ENCODE peak calls at places on chromosome 14, in eight cellular contexts. One of them, this sample, is unnamed.

GRCh38 chr14:70416717-70417349 is at the start of gene SYNJ2BP:
- DNase-seq in Kasumi-1: peak; percentile 18
- DNase-seq in stimulated activated CD8-positive, alpha-beta memory T cell treated with anti-CD3 and anti-CD28 coated beads, Interleukin-7, amount 100 ng/mL, for 1 hour: peak; percentile 18
- DNase-seq in stimulated activated CD4-positive, alpha-beta T cell treated with anti-CD3 and anti-CD28 coated beads, Interleukin-1b, Interleukin-23, amount 100 ng/mL, for 24 hours: peak; percentile 18
- DNase-seq in MM.1S: peak; percentile 49
- DNase-seq in iPS-NIHi11: peak; percentile 89
- DNase-seq in globus pallidus: peak; percentile 58
- DNase-seq in dermis microvascular lymphatic vessel endothelial cell: peak; percentile 73
- DNase-seq in this sample: peak; percentile 84

GRCh38 chr14:24293525-24293924 is 6.1 kb downstream of the DHRS1 start:
- DNase-seq in Kasumi-1: no peak
- DNase-seq in stimulated activated CD8-positive, alpha-beta memory T cell treated with anti-CD3 and anti-CD28 coated beads, Interleukin-7, amount 100 ng/mL, for 1 hour: no peak
- DNase-seq in stimulated activated CD4-positive, alpha-beta T cell treated with anti-CD3 and anti-CD28 coated beads, Interleukin-1b, Interleukin-23, amount 100 ng/mL, for 24 hours: no peak
- DNase-seq in MM.1S: no peak
- DNase-seq in iPS-NIHi11: no peak
- DNase-seq in globus pallidus: no peak
- DNase-seq in dermis microvascular lymphatic vessel endothelial cell: no peak
- DNase-seq in this sample: no peak

GRCh38 chr14:94581127-94581999 is at the start of gene SERPINA5:
- DNase-seq in Kasumi-1: no peak
- DNase-seq in stimulated activated CD8-positive, alpha-beta memory T cell treated with anti-CD3 and anti-CD28 coated beads, Interleukin-7, amount 100 ng/mL, for 1 hour: no peak
- DNase-seq in stimulated activated CD4-positive, alpha-beta T cell treated with anti-CD3 and anti-CD28 coated beads, Interleukin-1b, Interleukin-23, amount 100 ng/mL, for 24 hours: no peak
- DNase-seq in MM.1S: no peak
- DNase-seq in iPS-NIHi11: peak; percentile 79
- DNase-seq in globus pallidus: no peak
- DNase-seq in dermis microvascular lymphatic vessel endothelial cell: peak; percentile 49
- DNase-seq in this sample: no peak

GRCh38 chr14:76168531-76168930 is 16.8 kb downstream of the GPATCH2L start:
- DNase-seq in Kasumi-1: no peak
- DNase-seq in stimulated activated CD8-positive, alpha-beta memory T cell treated with anti-CD3 and anti-CD28 coated beads, Interleukin-7, amount 100 ng/mL, for 1 hour: no peak
- DNase-seq in stimulated activated CD4-positive, alpha-beta T cell treated with anti-CD3 and anti-CD28 coated beads, Interleukin-1b, Interleukin-23, amount 100 ng/mL, for 24 hours: no peak
- DNase-seq in MM.1S: no peak
- DNase-seq in iPS-NIHi11: no peak
- DNase-seq in globus pallidus: no peak
- DNase-seq in dermis microvascular lymphatic vessel endothelial cell: no peak
- DNase-seq in this sample: no peak

GRCh38 chr14:22646570-22647254 is 2.6 kb upstream of the OR6J1 start:
- DNase-seq in Kasumi-1: no peak
- DNase-seq in stimulated activated CD8-positive, alpha-beta memory T cell treated with anti-CD3 and anti-CD28 coated beads, Interleukin-7, amount 100 ng/mL, for 1 hour: no peak
- DNase-seq in stimulated activated CD4-positive, alpha-beta T cell treated with anti-CD3 and anti-CD28 coated beads, Interleukin-1b, Interleukin-23, amount 100 ng/mL, for 24 hours: no peak
- DNase-seq in MM.1S: no peak
- DNase-seq in iPS-NIHi11: no peak
- DNase-seq in globus pallidus: no peak
- DNase-seq in dermis microvascular lymphatic vessel endothelial cell: no peak
- DNase-seq in this sample: no peak

GRCh38 chr14:103427485-103428443 is 42.5 kb downstream of the MARK3 start:
- DNase-seq in Kasumi-1: no peak
- DNase-seq in stimulated activated CD8-positive, alpha-beta memory T cell treated with anti-CD3 and anti-CD28 coated beads, Interleukin-7, amount 100 ng/mL, for 1 hour: no peak
- DNase-seq in stimulated activated CD4-positive, alpha-beta T cell treated with anti-CD3 and anti-CD28 coated beads, Interleukin-1b, Interleukin-23, amount 100 ng/mL, for 24 hours: no peak
- DNase-seq in MM.1S: no peak
- DNase-seq in iPS-NIHi11: no peak
- DNase-seq in globus pallidus: peak; percentile 24
- DNase-seq in dermis microvascular lymphatic vessel endothelial cell: peak; percentile 42
- DNase-seq in this sample: no peak

GRCh38 chr14:103172921-103173320 is 49.7 kb downstream of the TNFAIP2 start:
- DNase-seq in Kasumi-1: no peak
- DNase-seq in stimulated activated CD8-positive, alpha-beta memory T cell treated with anti-CD3 and anti-CD28 coated beads, Interleukin-7, amount 100 ng/mL, for 1 hour: no peak
- DNase-seq in stimulated activated CD4-positive, alpha-beta T cell treated with anti-CD3 and anti-CD28 coated beads, Interleukin-1b, Interleukin-23, amount 100 ng/mL, for 24 hours: no peak
- DNase-seq in MM.1S: no peak
- DNase-seq in iPS-NIHi11: no peak
- DNase-seq in globus pallidus: no peak
- DNase-seq in dermis microvascular lymphatic vessel endothelial cell: no peak
- DNase-seq in this sample: no peak

GRCh38 chr14:64186231-64187129 is 107.7 kb downstream of the ESR2 start:
- DNase-seq in Kasumi-1: no peak
- DNase-seq in stimulated activated CD8-positive, alpha-beta memory T cell treated with anti-CD3 and anti-CD28 coated beads, Interleukin-7, amount 100 ng/mL, for 1 hour: no peak
- DNase-seq in stimulated activated CD4-positive, alpha-beta T cell treated with anti-CD3 and anti-CD28 coated beads, Interleukin-1b, Interleukin-23, amount 100 ng/mL, for 24 hours: no peak
- DNase-seq in MM.1S: no peak
- DNase-seq in iPS-NIHi11: peak; percentile 53
- DNase-seq in globus pallidus: no peak
- DNase-seq in dermis microvascular lymphatic vessel endothelial cell: no peak
- DNase-seq in this sample: no peak

GRCh38 chr14:20388159-20388558 is 25.1 kb downstream of the TEP1 start:
- DNase-seq in Kasumi-1: no peak
- DNase-seq in stimulated activated CD8-positive, alpha-beta memory T cell treated with anti-CD3 and anti-CD28 coated beads, Interleukin-7, amount 100 ng/mL, for 1 hour: no peak
- DNase-seq in stimulated activated CD4-positive, alpha-beta T cell treated with anti-CD3 and anti-CD28 coated beads, Interleukin-1b, Interleukin-23, amount 100 ng/mL, for 24 hours: no peak
- DNase-seq in MM.1S: no peak
- DNase-seq in iPS-NIHi11: peak; percentile 62
- DNase-seq in globus pallidus: no peak
- DNase-seq in dermis microvascular lymphatic vessel endothelial cell: no peak
- DNase-seq in this sample: no peak

GRCh38 chr14:41868396-41868795 is 261.7 kb downstream of the LRFN5 start:
- DNase-seq in Kasumi-1: no peak
- DNase-seq in stimulated activated CD8-positive, alpha-beta memory T cell treated with anti-CD3 and anti-CD28 coated beads, Interleukin-7, amount 100 ng/mL, for 1 hour: no peak
- DNase-seq in stimulated activated CD4-positive, alpha-beta T cell treated with anti-CD3 and anti-CD28 coated beads, Interleukin-1b, Interleukin-23, amount 100 ng/mL, for 24 hours: no peak
- DNase-seq in MM.1S: no peak
- DNase-seq in iPS-NIHi11: peak; percentile 6
- DNase-seq in globus pallidus: no peak
- DNase-seq in dermis microvascular lymphatic vessel endothelial cell: no peak
- DNase-seq in this sample: no peak

GRCh38 chr14:71711619-71712018 is 220.6 kb upstream of the RGS6 start:
- DNase-seq in Kasumi-1: no peak
- DNase-seq in stimulated activated CD8-positive, alpha-beta memory T cell treated with anti-CD3 and anti-CD28 coated beads, Interleukin-7, amount 100 ng/mL, for 1 hour: no peak
- DNase-seq in stimulated activated CD4-positive, alpha-beta T cell treated with anti-CD3 and anti-CD28 coated beads, Interleukin-1b, Interleukin-23, amount 100 ng/mL, for 24 hours: no peak
- DNase-seq in MM.1S: no peak
- DNase-seq in iPS-NIHi11: peak; percentile 23
- DNase-seq in globus pallidus: no peak
- DNase-seq in dermis microvascular lymphatic vessel endothelial cell: peak; percentile 76
- DNase-seq in this sample: no peak

GRCh38 chr14:35385042-35385839 is 19.3 kb downstream of the NFKBIA start:
- DNase-seq in Kasumi-1: no peak
- DNase-seq in stimulated activated CD8-positive, alpha-beta memory T cell treated with anti-CD3 and anti-CD28 coated beads, Interleukin-7, amount 100 ng/mL, for 1 hour: no peak
- DNase-seq in stimulated activated CD4-positive, alpha-beta T cell treated with anti-CD3 and anti-CD28 coated beads, Interleukin-1b, Interleukin-23, amount 100 ng/mL, for 24 hours: no peak
- DNase-seq in MM.1S: no peak
- DNase-seq in iPS-NIHi11: peak; percentile 71
- DNase-seq in globus pallidus: peak; percentile 80
- DNase-seq in dermis microvascular lymphatic vessel endothelial cell: peak; percentile 71
- DNase-seq in this sample: peak; percentile 83

GRCh38 chr14:23639048-23639890 is 3.1 kb downstream of the DHRS2 start:
- DNase-seq in Kasumi-1: no peak
- DNase-seq in stimulated activated CD8-positive, alpha-beta memory T cell treated with anti-CD3 and anti-CD28 coated beads, Interleukin-7, amount 100 ng/mL, for 1 hour: no peak
- DNase-seq in stimulated activated CD4-positive, alpha-beta T cell treated with anti-CD3 and anti-CD28 coated beads, Interleukin-1b, Interleukin-23, amount 100 ng/mL, for 24 hours: no peak
- DNase-seq in MM.1S: no peak
- DNase-seq in iPS-NIHi11: no peak
- DNase-seq in globus pallidus: no peak
- DNase-seq in dermis microvascular lymphatic vessel endothelial cell: no peak
- DNase-seq in this sample: no peak

GRCh38 chr14:52048641-52049204 is 20.1 kb downstream of the NID2 start:
- DNase-seq in Kasumi-1: no peak
- DNase-seq in stimulated activated CD8-positive, alpha-beta memory T cell treated with anti-CD3 and anti-CD28 coated beads, Interleukin-7, amount 100 ng/mL, for 1 hour: no peak
- DNase-seq in stimulated activated CD4-positive, alpha-beta T cell treated with anti-CD3 and anti-CD28 coated beads, Interleukin-1b, Interleukin-23, amount 100 ng/mL, for 24 hours: no peak
- DNase-seq in MM.1S: no peak
- DNase-seq in iPS-NIHi11: peak; percentile 37
- DNase-seq in globus pallidus: no peak
- DNase-seq in dermis microvascular lymphatic vessel endothelial cell: no peak
- DNase-seq in this sample: no peak

GRCh38 chr14:72439707-72440106 is 454.2 kb downstream of the DPF3 start:
- DNase-seq in Kasumi-1: peak; percentile 46
- DNase-seq in stimulated activated CD8-positive, alpha-beta memory T cell treated with anti-CD3 and anti-CD28 coated beads, Interleukin-7, amount 100 ng/mL, for 1 hour: no peak
- DNase-seq in stimulated activated CD4-positive, alpha-beta T cell treated with anti-CD3 and anti-CD28 coated beads, Interleukin-1b, Interleukin-23, amount 100 ng/mL, for 24 hours: no peak
- DNase-seq in MM.1S: no peak
- DNase-seq in iPS-NIHi11: no peak
- DNase-seq in globus pallidus: no peak
- DNase-seq in dermis microvascular lymphatic vessel endothelial cell: no peak
- DNase-seq in this sample: no peak

GRCh38 chr14:22872833-22873520 is 1.4 kb downstream of the LRP10 start:
- DNase-seq in Kasumi-1: no peak
- DNase-seq in stimulated activated CD8-positive, alpha-beta memory T cell treated with anti-CD3 and anti-CD28 coated beads, Interleukin-7, amount 100 ng/mL, for 1 hour: no peak
- DNase-seq in stimulated activated CD4-positive, alpha-beta T cell treated with anti-CD3 and anti-CD28 coated beads, Interleukin-1b, Interleukin-23, amount 100 ng/mL, for 24 hours: no peak
- DNase-seq in MM.1S: no peak
- DNase-seq in iPS-NIHi11: no peak
- DNase-seq in globus pallidus: no peak
- DNase-seq in dermis microvascular lymphatic vessel endothelial cell: no peak
- DNase-seq in this sample: no peak

GRCh38 chr14:64811676-64812075 is 68.0 kb downstream of the SPTB start:
- DNase-seq in Kasumi-1: no peak
- DNase-seq in stimulated activated CD8-positive, alpha-beta memory T cell treated with anti-CD3 and anti-CD28 coated beads, Interleukin-7, amount 100 ng/mL, for 1 hour: no peak
- DNase-seq in stimulated activated CD4-positive, alpha-beta T cell treated with anti-CD3 and anti-CD28 coated beads, Interleukin-1b, Interleukin-23, amount 100 ng/mL, for 24 hours: no peak
- DNase-seq in MM.1S: no peak
- DNase-seq in iPS-NIHi11: no peak
- DNase-seq in globus pallidus: no peak
- DNase-seq in dermis microvascular lymphatic vessel endothelial cell: peak; percentile 51
- DNase-seq in this sample: no peak

GRCh38 chr14:89013098-89013504 is 188.7 kb downstream of the TTC8 start:
- DNase-seq in Kasumi-1: peak; percentile 40
- DNase-seq in stimulated activated CD8-positive, alpha-beta memory T cell treated with anti-CD3 and anti-CD28 coated beads, Interleukin-7, amount 100 ng/mL, for 1 hour: no peak
- DNase-seq in stimulated activated CD4-positive, alpha-beta T cell treated with anti-CD3 and anti-CD28 coated beads, Interleukin-1b, Interleukin-23, amount 100 ng/mL, for 24 hours: no peak
- DNase-seq in MM.1S: no peak
- DNase-seq in iPS-NIHi11: peak; percentile 76
- DNase-seq in globus pallidus: no peak
- DNase-seq in dermis microvascular lymphatic vessel endothelial cell: peak; percentile 9
- DNase-seq in this sample: no peak

GRCh38 chr14:91380610-91381371 is 36.8 kb downstream of the CCDC88C start:
- DNase-seq in Kasumi-1: peak; percentile 90
- DNase-seq in stimulated activated CD8-positive, alpha-beta memory T cell treated with anti-CD3 and anti-CD28 coated beads, Interleukin-7, amount 100 ng/mL, for 1 hour: no peak
- DNase-seq in stimulated activated CD4-positive, alpha-beta T cell treated with anti-CD3 and anti-CD28 coated beads, Interleukin-1b, Interleukin-23, amount 100 ng/mL, for 24 hours: no peak
- DNase-seq in MM.1S: no peak
- DNase-seq in iPS-NIHi11: no peak
- DNase-seq in globus pallidus: peak; percentile 62
- DNase-seq in dermis microvascular lymphatic vessel endothelial cell: no peak
- DNase-seq in this sample: peak; percentile 8

GRCh38 chr14:34554540-34555250 is 15.2 kb upstream of the EAPP start:
- DNase-seq in Kasumi-1: no peak
- DNase-seq in stimulated activated CD8-positive, alpha-beta memory T cell treated with anti-CD3 and anti-CD28 coated beads, Interleukin-7, amount 100 ng/mL, for 1 hour: no peak
- DNase-seq in stimulated activated CD4-positive, alpha-beta T cell treated with anti-CD3 and anti-CD28 coated beads, Interleukin-1b, Interleukin-23, amount 100 ng/mL, for 24 hours: no peak
- DNase-seq in MM.1S: peak; percentile 14
- DNase-seq in iPS-NIHi11: no peak
- DNase-seq in globus pallidus: no peak
- DNase-seq in dermis microvascular lymphatic vessel endothelial cell: no peak
- DNase-seq in this sample: no peak

GRCh38 chr14:102461490-102462317 is 47.9 kb downstream of the ANKRD9 start:
- DNase-seq in Kasumi-1: no peak
- DNase-seq in stimulated activated CD8-positive, alpha-beta memory T cell treated with anti-CD3 and anti-CD28 coated beads, Interleukin-7, amount 100 ng/mL, for 1 hour: no peak
- DNase-seq in stimulated activated CD4-positive, alpha-beta T cell treated with anti-CD3 and anti-CD28 coated beads, Interleukin-1b, Interleukin-23, amount 100 ng/mL, for 24 hours: no peak
- DNase-seq in MM.1S: no peak
- DNase-seq in iPS-NIHi11: no peak
- DNase-seq in globus pallidus: no peak
- DNase-seq in dermis microvascular lymphatic vessel endothelial cell: no peak
- DNase-seq in this sample: no peak

GRCh38 chr14:56659964-56660551 is 80.5 kb downstream of the TMEM260 start:
- DNase-seq in Kasumi-1: peak; percentile 76
- DNase-seq in stimulated activated CD8-positive, alpha-beta memory T cell treated with anti-CD3 and anti-CD28 coated beads, Interleukin-7, amount 100 ng/mL, for 1 hour: no peak
- DNase-seq in stimulated activated CD4-positive, alpha-beta T cell treated with anti-CD3 and anti-CD28 coated beads, Interleukin-1b, Interleukin-23, amount 100 ng/mL, for 24 hours: no peak
- DNase-seq in MM.1S: peak; percentile 28
- DNase-seq in iPS-NIHi11: peak; percentile 63
- DNase-seq in globus pallidus: peak; percentile 33
- DNase-seq in dermis microvascular lymphatic vessel endothelial cell: peak; percentile 59
- DNase-seq in this sample: peak; percentile 35

GRCh38 chr14:24952851-24953666 is 96.9 kb downstream of the STXBP6 start:
- DNase-seq in Kasumi-1: peak; percentile 71
- DNase-seq in stimulated activated CD8-positive, alpha-beta memory T cell treated with anti-CD3 and anti-CD28 coated beads, Interleukin-7, amount 100 ng/mL, for 1 hour: no peak
- DNase-seq in stimulated activated CD4-positive, alpha-beta T cell treated with anti-CD3 and anti-CD28 coated beads, Interleukin-1b, Interleukin-23, amount 100 ng/mL, for 24 hours: no peak
- DNase-seq in MM.1S: no peak
- DNase-seq in iPS-NIHi11: peak; percentile 71
- DNase-seq in globus pallidus: peak; percentile 80
- DNase-seq in dermis microvascular lymphatic vessel endothelial cell: no peak
- DNase-seq in this sample: peak; percentile 61

This sample was measured in midbrain.